ENCODE peak calls at places on chromosomes 4 and X, in five cellular contexts. U is head of caudate nucleus; I is GM13977; W is activated T-cell treated with anti-CD3 and anti-CD28 coated beads, Interleukin-2, amount 50 U/mL, for 48 hours; Y is NAMALWA. G is an unnamed sample.

GRCh38 chr4:6268650-6269399 is 825 bp upstream of the WFS1 start:
- DNase-seq in U (no peak), I (no peak), W (no peak), Y (peak), G (no peak)

GRCh38 chr4:20711335-20711734 is 11.1 kb downstream of the PACRGL start:
- DNase-seq in U (no peak), I (no peak), W (no peak), Y (no peak), G (no peak)

GRCh38 chr4:52865305-52865704 is 3.2 kb downstream of the RASL11B start:
- DNase-seq in U (no peak), I (no peak), W (no peak), Y (no peak), G (no peak)

GRCh38 chr4:99219479-99219878 is 433 bp upstream of the ADH6 start:
- DNase-seq in U (no peak), I (no peak), W (no peak), Y (peak), G (no peak)

GRCh38 chrX:56248492-56248891 is 16.3 kb downstream of the KLF8 start:
- DNase-seq in U (peak), I (peak), W (peak), Y (peak), G (peak)

GRCh38 chrX:22424919-22425318 is 152.2 kb downstream of the CBLL2 start:
- DNase-seq in U (no peak), I (no peak), W (no peak), Y (no peak), G (no peak)

GRCh38 chr4:145326491-145326890 is 146.1 kb upstream of the OTUD4 start:
- DNase-seq in U (no peak), I (no peak), W (no peak), Y (no peak), G (no peak)

GRCh38 chr4:65668201-65669007 is 1.9 kb downstream of the EPHA5 start:
- DNase-seq in U (no peak), I (no peak), W (no peak), Y (no peak), G (no peak)

GRCh38 chr4:84994280-84994679 is 27.8 kb upstream of the WDFY3 start:
- DNase-seq in U (no peak), I (no peak), W (no peak), Y (peak), G (no peak)

GRCh38 chrX:46710425-46710824 is 48.5 kb downstream of the SLC9A7 start:
- DNase-seq in U (no peak), I (no peak), W (no peak), Y (no peak), G (no peak)

GRCh38 chr4:41318839-41319530 is 62.3 kb downstream of the UCHL1 start:
- DNase-seq in U (no peak), I (no peak), W (no peak), Y (no peak), G (no peak)

GRCh38 chrX:53290441-53291041 is 9.2 kb upstream of the IQSEC2 start:
- DNase-seq in U (no peak), I (no peak), W (no peak), Y (no peak), G (no peak)

GRCh38 chr4:38562751-38563198 is 101.2 kb upstream of the KLF3 start:
- DNase-seq in U (no peak), I (peak), W (no peak), Y (no peak), G (no peak)

GRCh38 chr4:40455340-40455902 is 120.3 kb downstream of the CHRNA9 start:
- DNase-seq in U (no peak), I (no peak), W (no peak), Y (no peak), G (no peak)

GRCh38 chr4:6705638-6706037 is 4.0 kb downstream of the MRFAP1L1 start:
- DNase-seq in U (no peak), I (no peak), W (no peak), Y (no peak), G (no peak)

GRCh38 chr4:180521181-180521580 is 1722.0 kb upstream of the TENM3 start:
- DNase-seq in U (no peak), I (no peak), W (no peak), Y (no peak), G (no peak)

G was measured in stimulated activated naive CD8-positive, alpha-beta T cell treated with anti-CD3 and anti-CD28 coated beads, Interleukin-15, Interleukin-2, amounts not matched to agents 100 U/mL and 50 U/mL, for 24 hours.